ENCODE peak calls at places on chromosomes 13 and 19, in six cellular contexts. X is PC-9, V is psoas muscle, I is GM12878, J is neural progenitor cell, G is astrocyte. W is an unnamed sample.

GRCh38 chr13:113801289-113801961 is 42.4 kb downstream of the TMEM255B start:
- DNase-seq in X (no peak), V (peak; percentile 48), I (no peak), J (no peak), G (no peak), W (peak; percentile 68)

GRCh38 chr19:41535029-41535622 is 40.8 kb upstream of the CEACAM21 start:
- DNase-seq in X (no peak), V (no peak), I (peak; percentile 84), J (no peak), G (no peak), W (no peak)

GRCh38 chr13:108266316-108266936 is 3.1 kb upstream of the TNFSF13B start:
- DNase-seq in X (no peak), V (no peak), I (no peak), J (no peak), G (no peak), W (no peak)

GRCh38 chr13:50085063-50085462 is 69.8 kb downstream of the KCNRG start:
- DNase-seq in X (peak; percentile 9), V (no peak), I (no peak), J (peak; percentile 59), G (no peak), W (peak; percentile 33)

GRCh38 chr13:41577437-41577836 is 120.1 kb downstream of the RGCC start:
- DNase-seq in X (no peak), V (peak; percentile 74), I (no peak), J (no peak), G (no peak), W (no peak)

GRCh38 chr19:10687518-10688288 is 13.5 kb upstream of the QTRT1 start:
- DNase-seq in X (no peak), V (no peak), I (no peak), J (no peak), G (no peak), W (peak; percentile 55)

GRCh38 chr13:84137292-84137691 is 255.0 kb upstream of the SLITRK1 start:
- DNase-seq in X (no peak), V (no peak), I (peak; percentile 64), J (no peak), G (peak; percentile 37), W (no peak)

GRCh38 chr19:10009269-10009665 is 1.0 kb downstream of the COL5A3 start:
- DNase-seq in X (no peak), V (peak; percentile 90), I (no peak), J (peak; percentile 89), G (peak; percentile 57), W (peak; percentile 99)

GRCh38 chr19:42198676-42199439 is 18.6 kb downstream of the DEDD2 start:
- DNase-seq in X (no peak), V (no peak), I (peak; percentile 53), J (no peak), G (no peak), W (no peak)

GRCh38 chr13:113305208-113305607 is 8.2 kb downstream of the LAMP1 start:
- DNase-seq in X (peak; percentile 64), V (peak; percentile 56), I (no peak), J (no peak), G (peak; percentile 73), W (no peak)

GRCh38 chr13:43495732-43496131 is 291.0 kb downstream of the ENOX1 start:
- DNase-seq in X (no peak), V (no peak), I (no peak), J (no peak), G (peak; percentile 9), W (no peak)

GRCh38 chr19:17703823-17704463 is 15.3 kb upstream of the MAP1S start:
- DNase-seq in X (no peak), V (no peak), I (no peak), J (peak; percentile 77), G (peak; percentile 23), W (peak; percentile 88)

GRCh38 chr19:30622276-30622675 is 250.1 kb downstream of the ZNF536 start:
- DNase-seq in X (no peak), V (no peak), I (no peak), J (no peak), G (no peak), W (no peak)

GRCh38 chr19:13212759-13213330 is 62.6 kb downstream of the IER2 start:
- DNase-seq in X (peak; percentile 62), V (peak; percentile 71), I (peak; percentile 20), J (peak; percentile 74), G (no peak), W (peak; percentile 89)

GRCh38 chr13:25463496-25463895 is 91.7 kb downstream of the ATP8A2 start:
- DNase-seq in X (no peak), V (no peak), I (no peak), J (no peak), G (peak; percentile 32), W (no peak)

GRCh38 chr13:40026174-40026585 is 370.7 kb downstream of the COG6 start:
- DNase-seq in X (no peak), V (no peak), I (peak; percentile 100), J (no peak), G (peak; percentile 75), W (no peak)

GRCh38 chr13:40028446-40028845 is 373.0 kb downstream of the COG6 start:
- DNase-seq in X (no peak), V (no peak), I (no peak), J (no peak), G (no peak), W (no peak)

GRCh38 chr13:40024962-40025714 is 369.7 kb downstream of the COG6 start:
- DNase-seq in X (no peak), V (peak; percentile 52), I (no peak), J (no peak), G (no peak), W (no peak)

GRCh38 chr13:40026741-40027140 is 371.3 kb downstream of the COG6 start:
- DNase-seq in X (no peak), V (no peak), I (peak; percentile 62), J (no peak), G (no peak), W (no peak)

DNA sequence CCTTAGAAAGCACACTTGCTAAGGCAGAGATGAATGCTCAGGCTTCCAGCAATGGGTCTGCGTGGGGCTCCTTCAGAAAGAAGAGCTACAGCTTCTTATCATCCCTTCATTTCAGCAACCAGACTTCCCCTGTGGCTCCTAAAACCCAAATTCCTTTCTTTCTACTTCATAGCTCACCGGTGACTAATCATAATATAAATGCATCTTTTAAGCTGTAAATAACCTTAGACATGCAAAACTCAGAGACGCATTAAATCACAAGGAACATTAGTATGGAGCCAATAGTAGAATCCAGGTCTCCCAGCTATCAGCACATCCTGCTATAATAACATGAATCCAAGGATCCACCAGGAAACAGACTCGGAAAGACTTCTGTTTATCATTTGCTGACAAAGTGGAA is 375.6 kb downstream of the COG6 start:
- DNase-seq in X (no peak), V (no peak), I (no peak), J (no peak), G (peak; percentile 80), W (no peak)
- H3K4me3 ChIP-seq in X (no peak overlapping the region), V (no peak overlapping the region), I (no peak overlapping the region), J (no peak overlapping the region), G (no peak overlapping the region), W (no peak overlapping the region)

GRCh38 chr13:20974981-20975585 is 72.5 kb upstream of the XPO4 start:
- DNase-seq in X (no peak), V (no peak), I (no peak), J (no peak), G (no peak), W (no peak)
- H3K36me3 ChIP-seq in X (peaks cover 4% of the 10 kb centered on the region), V (peaks cover 76% of the 10 kb centered on the region), I (no peaks in the 10 kb centered on the region), J (peaks cover 15% of the 10 kb centered on the region), G (peaks cover 42% of the 10 kb centered on the region), W (peaks cover 15% of the 10 kb centered on the region)

GRCh38 chr19:45816236-45817009 is 1.3 kb upstream of the RSPH6A start:
- DNase-seq in X (no peak), V (no peak), I (no peak), J (peak; percentile 14), G (no peak), W (peak; percentile 80)

GRCh38 chr19:45814851-45815481 is at the start of gene RSPH6A:
- DNase-seq in X (peak; percentile 6), V (no peak), I (no peak), J (peak; percentile 34), G (no peak), W (peak; percentile 85)

GRCh38 chr19:45814166-45814780 is 835 bp downstream of the RSPH6A start:
- DNase-seq in X (no peak), V (no peak), I (no peak), J (no peak), G (no peak), W (no peak)

GRCh38 chr19:45817010-45817724 is 2.1 kb upstream of the RSPH6A start:
- DNase-seq in X (peak; percentile 86), V (peak; percentile 97), I (peak; percentile 75), J (peak; percentile 97), G (peak; percentile 71), W (peak; percentile 98)

GRCh38 chr19:45815501-45816216 is 551 bp upstream of the RSPH6A start:
- DNase-seq in X (no peak), V (no peak), I (no peak), J (peak; percentile 85), G (no peak), W (peak; percentile 97)
- H3K4me3 ChIP-seq in X (no peak overlapping the region), V (peak overlapping the region; percentile 49), I (no peak overlapping the region), J (peak overlapping the region; percentile 44), G (no peak overlapping the region), W (peak overlapping the region; percentile 78)

GRCh38 chr19:53076984-53077383 is 26.2 kb downstream of the ZNF160 start:
- DNase-seq in X (no peak), V (no peak), I (no peak), J (peak; percentile 85), G (peak; percentile 12), W (peak; percentile 86)
- H3K36me3 ChIP-seq in X (peaks cover 73% of the 10 kb centered on the region), V (peaks cover 38% of the 10 kb centered on the region), I (peaks cover 28% of the 10 kb centered on the region), J (peaks cover 28% of the 10 kb centered on the region), G (peaks cover 16% of the 10 kb centered on the region), W (peaks cover 9% of the 10 kb centered on the region)

DNA sequence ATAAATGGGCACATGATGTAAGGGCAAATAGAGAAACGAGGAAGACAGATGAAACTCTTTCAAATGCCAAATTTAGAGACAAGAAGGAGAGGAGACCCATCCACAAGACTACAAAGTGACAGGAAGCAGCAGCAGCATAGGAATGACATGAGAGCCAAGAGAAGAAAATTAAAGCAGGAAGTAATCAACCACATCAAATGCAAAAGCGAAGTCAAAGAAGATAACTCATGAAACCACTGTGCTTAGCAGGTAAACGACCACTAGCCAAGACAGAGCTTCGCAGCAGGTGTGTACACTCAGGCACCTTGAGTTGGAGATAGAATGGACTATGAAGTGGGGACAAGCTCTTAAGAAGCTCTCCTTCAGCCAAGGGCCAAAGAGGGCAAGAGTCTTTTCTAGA is 64.1 kb downstream of the KLF12 start:
- DNase-seq in X (no peak), V (no peak), I (peak; percentile 8), J (no peak), G (no peak), W (no peak)
- H3K4me3 ChIP-seq in X (no peak overlapping the region), V (no peak overlapping the region), I (no peak overlapping the region), J (no peak overlapping the region), G (no peak overlapping the region), W (no peak overlapping the region)

DNA sequence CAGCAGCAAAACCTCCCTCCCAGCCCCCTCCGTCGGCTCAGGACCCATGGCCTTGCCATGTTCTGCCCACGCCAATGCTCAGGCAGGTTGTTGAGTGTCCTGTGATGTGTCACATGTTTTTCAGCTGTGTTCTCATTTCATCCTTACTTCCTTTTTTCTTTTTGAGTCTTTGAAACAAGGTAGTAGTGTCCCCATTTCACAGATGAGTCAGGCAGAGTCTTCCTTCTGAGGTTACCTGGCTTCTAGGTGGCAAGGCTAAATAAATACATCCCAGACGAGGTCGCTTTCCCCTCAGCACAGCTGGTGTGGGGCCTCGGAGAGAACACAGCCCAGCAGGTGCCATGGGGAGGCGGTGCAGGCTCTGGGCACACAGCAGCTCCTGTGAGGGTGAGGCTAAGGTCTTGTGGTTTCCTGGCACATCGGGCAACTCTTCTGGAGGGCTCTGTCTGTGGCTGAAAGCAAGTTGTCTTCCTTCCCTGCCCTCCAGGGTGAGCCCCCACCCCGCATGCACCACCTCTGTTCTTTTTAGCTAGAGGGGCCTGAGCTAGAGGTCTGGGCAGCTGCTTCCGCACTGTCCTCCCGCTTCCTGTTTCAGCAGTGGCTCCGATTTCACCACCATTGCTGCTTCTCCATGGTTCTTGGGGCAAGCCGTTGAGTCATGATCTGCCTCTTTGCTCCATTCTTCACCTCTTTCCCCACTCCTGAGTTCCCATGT is 15.1 kb downstream of the PRAM1 start:
- DNase-seq in X (no peak), V (no peak), I (no peak), J (no peak), G (no peak), W (peak; percentile 35)
- H3K36me3 ChIP-seq in X (peaks cover 33% of the 10 kb centered on the region), V (peaks cover 70% of the 10 kb centered on the region), I (peaks cover 38% of the 10 kb centered on the region), J (no peaks in the 10 kb centered on the region), G (peaks cover 30% of the 10 kb centered on the region), W (peaks cover 46% of the 10 kb centered on the region)